ENCODE peak calls at places on chromosomes 13 and 19, in nine cellular contexts. F, O, D, V, Q, K, W, L and A are unnamed samples.

GRCh38 chr19:6516659-6517291 is 14.1 kb upstream of the TNFSF9 start:
- DNase-seq in F (peak; percentile 94), O (peak; percentile 67), D (no peak), V (peak; percentile 86), Q (peak; percentile 75), K (peak; percentile 92), W (peak; percentile 85), L (peak; percentile 87), A (peak; percentile 87)

GRCh38 chr19:39499082-39499642 is 415 bp downstream of the DLL3 start:
- DNase-seq in F (no peak), O (no peak), D (no peak), V (peak; percentile 21), Q (no peak), K (no peak), W (no peak), L (no peak), A (no peak)

GRCh38 chr13:46274094-46274698 is 62.5 kb downstream of the LRRC63 start:
- DNase-seq in F (no peak), O (no peak), D (no peak), V (no peak), Q (no peak), K (no peak), W (no peak), L (no peak), A (no peak)

GRCh38 chr19:17678836-17679235 is 9.3 kb downstream of the UNC13A start:
- DNase-seq in F (no peak), O (no peak), D (no peak), V (no peak), Q (no peak), K (no peak), W (no peak), L (no peak), A (no peak)

GRCh38 chr19:30546332-30546731 is 174.1 kb downstream of the ZNF536 start:
- DNase-seq in F (no peak), O (no peak), D (no peak), V (no peak), Q (no peak), K (no peak), W (no peak), L (no peak), A (no peak)

GRCh38 chr19:38550376-38550775 is 67.4 kb downstream of the MAP4K1 start:
- DNase-seq in F (no peak), O (no peak), D (no peak), V (no peak), Q (no peak), K (no peak), W (no peak), L (no peak), A (no peak)

GRCh38 chr19:16369664-16370576 is 45.3 kb downstream of the KLF2 start:
- DNase-seq in F (no peak), O (no peak), D (no peak), V (no peak), Q (no peak), K (no peak), W (no peak), L (no peak), A (no peak)

GRCh38 chr13:76387561-76387960 is 498.6 kb downstream of the KCTD12 start:
- DNase-seq in F (no peak), O (no peak), D (no peak), V (peak; percentile 30), Q (no peak), K (no peak), W (no peak), L (no peak), A (no peak)

GRCh38 chr13:27138457-27139093 is 33.0 kb downstream of the USP12 start:
- DNase-seq in F (no peak), O (no peak), D (no peak), V (no peak), Q (no peak), K (no peak), W (no peak), L (no peak), A (no peak)

GRCh38 chr13:27140060-27140459 is 31.6 kb downstream of the USP12 start:
- DNase-seq in F (no peak), O (no peak), D (no peak), V (no peak), Q (no peak), K (no peak), W (no peak), L (no peak), A (no peak)

GRCh38 chr13:27139565-27139964 is 32.0 kb downstream of the USP12 start:
- DNase-seq in F (no peak), O (no peak), D (no peak), V (no peak), Q (no peak), K (no peak), W (no peak), L (no peak), A (no peak)

GRCh38 chr13:27135023-27135422 is 36.6 kb downstream of the USP12 start:
- DNase-seq in F (no peak), O (no peak), D (no peak), V (no peak), Q (no peak), K (no peak), W (no peak), L (no peak), A (no peak)

DNA sequence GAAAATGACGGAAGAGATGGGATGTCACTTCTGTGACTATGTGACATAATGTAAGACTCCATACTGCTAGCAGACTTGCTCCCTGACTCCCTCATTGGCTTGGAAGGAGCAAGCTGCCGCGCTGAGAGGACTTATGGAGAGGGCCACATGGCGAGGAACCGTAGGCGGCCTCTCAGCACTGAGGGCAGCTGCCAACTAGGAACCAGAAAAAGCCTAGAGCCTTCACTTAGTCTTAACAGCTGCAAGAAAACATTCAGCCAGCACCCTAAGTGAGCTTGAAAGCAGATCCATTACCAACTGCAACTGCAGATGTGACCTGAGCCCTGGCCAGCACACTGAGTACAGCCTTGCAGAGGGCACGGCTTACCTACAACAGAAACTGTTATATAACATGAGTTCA is 33.9 kb downstream of the USP12 start:
- DNase-seq in F (no peak), O (peak; percentile 85), D (no peak), V (peak; percentile 28), Q (no peak), K (no peak), W (peak; percentile 33), L (no peak), A (no peak)
- H3K4me3 ChIP-seq in F (no peak overlapping the region), O (no peak overlapping the region), D (no peak overlapping the region), V (no peak overlapping the region), Q (no peak overlapping the region), K (no peak overlapping the region), W (no peak overlapping the region), L (no peak overlapping the region), A (no peak overlapping the region)

DNA sequence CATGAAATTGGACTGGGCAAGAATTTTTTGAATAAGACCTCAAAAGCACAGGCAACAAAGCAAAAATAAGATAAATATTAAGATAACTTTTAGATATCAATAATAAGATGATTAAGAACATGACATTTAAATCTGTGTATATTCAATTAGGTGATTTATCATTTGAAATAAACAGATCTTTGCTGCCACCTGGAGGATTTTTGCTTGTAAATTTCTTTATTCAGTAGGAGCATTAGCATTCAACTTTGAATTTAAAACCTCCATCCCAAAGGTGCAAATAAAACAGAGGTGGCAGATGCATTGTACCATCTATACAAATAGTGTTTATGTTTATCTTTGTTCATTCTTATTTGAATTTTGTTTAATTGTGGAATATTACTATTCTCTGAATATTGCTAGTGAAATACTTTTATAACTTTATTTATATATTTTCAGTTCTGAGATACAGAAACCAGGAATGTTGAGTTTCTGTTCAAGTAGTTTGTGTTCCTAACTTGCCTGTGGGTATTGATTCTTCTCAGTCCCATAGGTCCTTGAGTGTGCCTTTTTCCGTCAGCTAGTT is 20.9 kb downstream of the COG6 start:
- DNase-seq in F (no peak), O (no peak), D (no peak), V (peak; percentile 78), Q (peak; percentile 62), K (no peak), W (no peak), L (peak; percentile 72), A (peak; percentile 29)
- TF ChIP-seq CTCF in F (peak; percentile 63), O (peak; percentile 15), D (peak; percentile 13), V (peak; percentile 43), Q (peak; percentile 30), K (no peak), W (peak; percentile 56), L (peak; percentile 36), A (peak; percentile 44)

GRCh38 chr19:9566729-9567128 is 17.6 kb downstream of the ZNF121 start:
- DNase-seq in F (no peak), O (no peak), D (no peak), V (no peak), Q (peak; percentile 3), K (no peak), W (no peak), L (no peak), A (no peak)
- H3K4me3 ChIP-seq in F (no peak overlapping the region), O (no peak overlapping the region), D (no peak overlapping the region), V (no peak overlapping the region), Q (no peak overlapping the region), K (no peak overlapping the region), W (no peak overlapping the region), L (no peak overlapping the region), A (no peak overlapping the region)

GRCh38 chr19:49423278-49423984 is at the start of gene PTH2:
- DNase-seq in F (no peak), O (no peak), D (no peak), V (no peak), Q (no peak), K (no peak), W (no peak), L (no peak), A (no peak)

GRCh38 chr19:49421878-49422202 is 1.4 kb downstream of the PTH2 start:
- DNase-seq in F (no peak), O (no peak), D (no peak), V (no peak), Q (no peak), K (no peak), W (no peak), L (no peak), A (no peak)

GRCh38 chr19:49421039-49421877 is 2.0 kb downstream of the PTH2 start:
- DNase-seq in F (peak; percentile 67), O (no peak), D (no peak), V (peak; percentile 55), Q (peak; percentile 27), K (peak; percentile 55), W (no peak), L (peak; percentile 75), A (peak; percentile 87)

GRCh38 chr19:49423985-49424303 is 703 bp upstream of the PTH2 start:
- DNase-seq in F (no peak), O (no peak), D (no peak), V (no peak), Q (no peak), K (no peak), W (no peak), L (no peak), A (no peak)

DNA sequence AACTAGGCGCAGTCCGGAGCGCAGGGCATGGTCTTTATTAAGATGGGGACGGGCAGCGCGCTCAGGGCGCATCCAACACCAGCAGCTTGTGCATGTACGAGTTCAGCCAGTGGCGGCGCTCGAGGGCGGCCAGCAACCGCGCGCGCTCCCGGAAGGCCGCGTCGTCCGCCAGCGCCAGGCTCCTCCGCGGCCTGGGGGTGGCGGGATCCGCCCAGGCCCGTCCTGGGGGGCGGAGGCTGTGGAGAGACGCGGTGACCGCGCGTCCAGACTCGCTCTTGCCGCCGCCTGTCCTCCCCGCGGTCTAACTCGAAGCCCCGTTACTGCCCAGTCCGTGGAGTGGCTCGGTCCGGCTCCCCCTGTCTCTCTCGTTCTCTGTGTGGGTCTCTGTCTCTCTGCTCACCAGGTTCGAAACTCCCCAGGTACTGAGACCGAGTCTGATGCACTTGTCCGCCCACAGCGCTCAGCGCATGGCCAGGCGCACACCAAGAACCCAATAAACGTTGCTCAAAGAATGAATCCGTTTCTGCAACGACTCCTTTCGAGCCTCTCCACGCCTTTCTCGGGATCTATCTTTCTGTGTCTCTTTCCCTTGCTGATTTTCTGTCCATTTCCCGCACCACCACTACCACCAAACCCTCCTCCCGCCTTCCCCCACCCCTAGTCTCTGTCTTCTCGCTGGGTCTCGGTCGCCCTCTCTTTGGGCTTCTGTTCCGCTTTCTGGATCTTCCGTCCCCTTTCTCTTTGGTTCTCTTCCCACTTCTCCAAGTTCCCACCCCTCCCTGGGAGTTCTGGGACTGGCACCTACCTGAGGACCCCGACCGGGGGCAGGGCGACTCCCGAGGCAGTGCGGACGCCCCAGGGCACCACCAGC is 599 bp downstream of the PTH2 start:
- DNase-seq in F (peak; percentile 50), O (no peak), D (no peak), V (peak; percentile 20), Q (no peak), K (no peak), W (no peak), L (no peak), A (no peak)
- TF ChIP-seq CTCF in F (peak; percentile 50), O (peak; percentile 54), D (peak; percentile 20), V (peak; percentile 39), Q (no peak), K (no peak), W (peak; percentile 46), L (peak; percentile 32), A (peak; percentile 29)